ENCODE peak calls at places on chromosomes 12 and 14, in eight cellular contexts. T is DND-41, X is PC-3, J is IMR-90, R is hepatocyte, Q is neural progenitor cell, G is GM23248, S is mammary epithelial cell. K is an unnamed sample. For H3K27me3 and H4K20me1, the result is how much of the 10 kb centered on the place peaks cover.

GRCh38 chr12:67377541-67377940 is 108.4 kb downstream of the CAND1 start:
- DNase-seq in S (peak), G (no peak), Q (no peak), T (no peak), J (no peak), X (no peak), R (no peak), K (no peak)

GRCh38 chr14:45891417-45892080 is 638.5 kb upstream of the MIS18BP1 start:
- DNase-seq in S (peak), Q (peak), T (no peak), J (no peak), R (peak), X (peak), G (no peak), K (no peak)

GRCh38 chr14:60102389-60102788 is 10.7 kb downstream of the PCNX4 start:
- DNase-seq in G (peak), R (no peak), T (no peak), Q (no peak), X (peak), S (peak), J (peak), K (peak)

GRCh38 chr12:95884998-95885397 is 26.2 kb downstream of the SNRPF start:
- DNase-seq in Q (no peak), G (no peak), R (no peak), X (no peak), S (no peak), T (no peak), J (no peak), K (no peak)

GRCh38 chr12:75951399-75952228 is 80.0 kb downstream of the PHLDA1 start:
- DNase-seq in Q (no peak), G (peak), T (no peak), R (peak), J (no peak), X (peak), S (no peak), K (peak)

GRCh38 chr12:12025799-12026386 is 44.8 kb upstream of the BCL2L14 start:
- DNase-seq in G (no peak), S (no peak), R (no peak), J (no peak), T (no peak), Q (no peak), X (no peak), K (no peak)

GRCh38 chr12:130764475-130765185 is 48.5 kb upstream of the RIMBP2 start:
- DNase-seq in R (no peak), Q (no peak), T (no peak), X (peak), G (peak), S (peak), J (peak), K (no peak)

GRCh38 chr12:3651585-3652424 is 101.1 kb downstream of the CRACR2A start:
- DNase-seq in Q (peak), G (no peak), R (no peak), J (no peak), S (no peak), X (no peak), T (no peak), K (no peak)

GRCh38 chr12:8031872-8032241 is 659 bp upstream of the FOXJ2 start:
- DNase-seq in J (no peak), S (no peak), Q (no peak), G (no peak), X (no peak), R (no peak), T (no peak), K (no peak)

GRCh38 chr12:74365178-74365964 is 172.3 kb upstream of the ATXN7L3B start:
- DNase-seq in J (peak), R (peak), X (peak), T (peak), G (peak), S (peak), Q (peak), K (peak)

GRCh38 chr12:69837191-69838085 is 12.4 kb downstream of the MYRFL start:
- DNase-seq in G (no peak), J (no peak), T (no peak), S (no peak), Q (peak), X (no peak), R (peak), K (no peak)

GRCh38 chr12:132327351-132328171 is 1.8 kb downstream of the GALNT9 start:
- DNase-seq in X (peak), T (peak), G (peak), R (peak), J (peak), Q (no peak), S (peak), K (peak)

GRCh38 chr12:123384318-123384993 is 524 bp downstream of the KMT5A start:
- DNase-seq in R (peak), Q (peak), X (peak), J (no peak), G (peak), T (no peak), S (peak), K (peak)

GRCh38 chr12:14883663-14884062 is 2.0 kb downstream of the MGP start:
- DNase-seq in R (no peak), S (no peak), G (no peak), Q (no peak), X (no peak), J (no peak), T (no peak), K (no peak)

GRCh38 chr12:121657305-121658008 is 12.0 kb downstream of the MORN3 start:
- DNase-seq in S (no peak), Q (no peak), G (no peak), T (no peak), J (no peak), X (peak), R (no peak), K (no peak)

GRCh38 chr14:100297320-100298300 is 8.6 kb downstream of the SLC25A29 start:
- DNase-seq in T (no peak), S (no peak), G (peak), X (no peak), R (peak), J (peak), Q (no peak), K (peak)

GRCh38 chr12:104652910-104653309 is 196.2 kb downstream of the CHST11 start:
- DNase-seq in Q (no peak), R (no peak), T (no peak), X (no peak), S (no peak), G (no peak), J (no peak), K (no peak)

GRCh38 chr12:20420557-20420956 is 52.2 kb downstream of the PDE3A start:
- DNase-seq in G (no peak), R (no peak), S (no peak), Q (no peak), T (no peak), J (no peak), X (no peak), K (no peak)

GRCh38 chr12:57816855-57817151 is 1.7 kb downstream of the AVIL start:
- DNase-seq in G (peak), T (no peak), S (no peak), R (no peak), J (no peak), X (no peak), Q (no peak), K (no peak)

GRCh38 chr12:5442251-5443006 is 10.5 kb downstream of the NTF3 start:
- DNase-seq in R (peak), X (peak), Q (peak), S (peak), T (peak), J (peak), G (peak), K (no peak)

GRCh38 chr12:70120970-70121369 is 122.3 kb upstream of the CNOT2 start:
- DNase-seq in R (no peak), G (no peak), J (no peak), X (no peak), Q (no peak), S (no peak), T (no peak), K (no peak)

GRCh38 chr14:33848706-33849454 is 102.0 kb downstream of the EGLN3 start:
- DNase-seq in S (peak), X (peak), T (peak), Q (peak), R (peak), J (peak), G (peak), K (no peak)

GRCh38 chr12:87953257-87953860 is 75.8 kb downstream of the C12orf50 start:
- DNase-seq in T (no peak), X (peak), R (peak), G (peak), J (peak), S (peak), Q (peak), K (peak)

GRCh38 chr12:74984631-74985030 is 225.0 kb downstream of the KCNC2 start:
- DNase-seq in X (no peak), J (no peak), S (no peak), T (no peak), Q (no peak), G (no peak), R (no peak), K (no peak)

GRCh38 chr12:14399871-14400270 is 34.4 kb downstream of the ATF7IP start:
- DNase-seq in G (peak), X (peak), S (peak), J (peak), T (no peak), Q (no peak), R (no peak), K (peak)

GRCh38 chr14:39229222-39229543 is 4.5 kb upstream of the MIA2 start:
- DNase-seq in X (no peak), Q (no peak), S (no peak), J (peak), R (no peak), G (peak), T (peak), K (no peak)

GRCh38 chr12:53575502-53576264 is 50.5 kb downstream of the ATF7 start:
- DNase-seq in J (peak), G (peak), Q (no peak), R (peak), X (peak), S (peak), T (no peak), K (peak)

GRCh38 chr12:13045816-13046215 is 1.6 kb downstream of the FAM234B start:
- DNase-seq in S (no peak), J (no peak), Q (no peak), X (no peak), R (no peak), T (no peak), G (no peak), K (no peak)

GRCh38 chr12:13049816-13050215 is 5.6 kb downstream of the FAM234B start:
- DNase-seq in X (no peak), G (peak), J (peak), R (no peak), T (no peak), Q (no peak), S (no peak), K (no peak)

GRCh38 chr12:13044859-13045384 is 741 bp downstream of the FAM234B start:
- DNase-seq in X (peak), Q (no peak), J (no peak), R (no peak), S (peak), T (no peak), G (peak), K (peak)

GRCh38 chr12:13044002-13044858 is at the start of gene FAM234B:
- DNase-seq in Q (peak), R (peak), S (peak), J (peak), T (no peak), G (peak), X (peak), K (peak)

DNA sequence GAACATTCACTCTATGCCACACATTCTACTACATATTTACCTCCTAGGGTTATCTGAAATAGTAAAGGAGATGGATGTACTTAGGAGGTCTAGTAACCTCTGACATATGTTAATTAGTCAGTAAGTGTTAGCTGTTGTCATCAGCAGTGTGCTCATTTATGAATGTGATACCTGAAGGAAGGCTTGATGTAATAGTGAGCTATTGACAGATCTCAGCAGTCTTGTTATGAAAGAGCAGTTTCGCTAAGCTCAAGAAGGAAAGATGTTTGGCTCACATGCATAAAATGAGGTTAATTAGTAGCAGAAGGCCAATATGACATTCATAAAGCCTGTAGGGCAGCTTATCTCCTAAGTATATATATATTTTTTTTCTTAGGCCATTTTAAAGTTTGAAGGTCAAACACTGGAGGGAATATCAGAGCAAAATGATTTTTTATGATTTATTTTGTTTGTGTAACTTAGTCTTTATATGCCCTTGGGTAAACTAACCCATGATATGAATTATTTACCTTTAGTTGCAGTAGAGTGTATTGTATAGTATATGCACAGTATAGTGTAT is 2.8 kb downstream of the FAM234B start:
- DNase-seq in G (no peak), J (no peak), Q (no peak), X (no peak), T (no peak), S (no peak), R (peak), K (no peak)
- H3K27me3 ChIP-seq in G (under half), J (under half), Q (under half), X (under half), T (under half), S (under half), R (under half), K (under half)

GRCh38 chr12:114671664-114672476 is 12.1 kb downstream of the TBX3 start:
- DNase-seq in R (peak), J (peak), S (peak), Q (peak), X (peak), G (peak), T (no peak), K (peak)
- H4K20me1 ChIP-seq in R (under half), J (under half), S (under half), Q (half or more), X (under half), G (under half), T (under half), K (under half)

GRCh38 chr12:18981732-18982131 is 147.8 kb upstream of the PLEKHA5 start:
- DNase-seq in X (no peak), T (no peak), Q (no peak), G (no peak), S (no peak), J (no peak), R (no peak), K (no peak)
- H3K27ac ChIP-seq in X (no peak), T (no peak), Q (no peak), G (no peak), S (no peak), J (no peak), R (no peak), K (no peak)

DNA sequence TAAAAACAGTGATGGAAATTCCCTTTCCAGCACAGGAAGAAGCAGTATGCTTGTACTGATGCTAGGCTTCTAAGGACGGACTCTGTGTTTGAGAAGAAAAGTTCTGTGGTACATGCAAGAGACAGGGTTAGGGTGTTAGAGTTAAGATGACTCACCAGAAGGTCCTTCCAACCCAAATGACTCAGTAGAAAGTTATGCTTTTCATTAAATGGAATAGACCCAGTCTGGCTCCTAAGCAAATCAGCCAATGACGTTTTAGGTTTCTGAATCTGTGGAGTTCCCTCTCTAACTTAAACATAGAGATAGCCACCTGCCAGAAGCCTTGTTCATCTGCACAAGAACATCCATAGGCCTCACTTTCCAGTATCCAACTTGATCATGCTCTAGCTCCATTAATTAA is 5.7 kb downstream of the PTHLH start:
- DNase-seq in X (peak), R (peak), G (peak), Q (no peak), T (no peak), S (peak), J (peak), K (peak)
- H3K27me3 ChIP-seq in X (under half), R (half or more), G (under half), Q (half or more), T (under half), S (under half), J (under half), K (under half)

GRCh38 chr12:93429448-93429847 is 12.3 kb downstream of the UBE2N start:
- DNase-seq in X (no peak), J (no peak), T (no peak), S (peak), Q (no peak), R (no peak), G (no peak), K (no peak)
- H4K20me1 ChIP-seq in X (half or more), J (half or more), T (half or more), S (under half), Q (half or more), R (half or more), G (under half), K (under half)

GRCh38 chr12:72434989-72435388 is 162.8 kb downstream of the TRHDE start:
- DNase-seq in T (no peak), S (no peak), R (no peak), J (no peak), X (no peak), Q (no peak), G (no peak), K (no peak)

GRCh38 chr12:72433298-72433697 is 161.1 kb downstream of the TRHDE start:
- DNase-seq in Q (no peak), S (no peak), T (no peak), J (no peak), X (no peak), G (no peak), R (no peak), K (no peak)

DNA sequence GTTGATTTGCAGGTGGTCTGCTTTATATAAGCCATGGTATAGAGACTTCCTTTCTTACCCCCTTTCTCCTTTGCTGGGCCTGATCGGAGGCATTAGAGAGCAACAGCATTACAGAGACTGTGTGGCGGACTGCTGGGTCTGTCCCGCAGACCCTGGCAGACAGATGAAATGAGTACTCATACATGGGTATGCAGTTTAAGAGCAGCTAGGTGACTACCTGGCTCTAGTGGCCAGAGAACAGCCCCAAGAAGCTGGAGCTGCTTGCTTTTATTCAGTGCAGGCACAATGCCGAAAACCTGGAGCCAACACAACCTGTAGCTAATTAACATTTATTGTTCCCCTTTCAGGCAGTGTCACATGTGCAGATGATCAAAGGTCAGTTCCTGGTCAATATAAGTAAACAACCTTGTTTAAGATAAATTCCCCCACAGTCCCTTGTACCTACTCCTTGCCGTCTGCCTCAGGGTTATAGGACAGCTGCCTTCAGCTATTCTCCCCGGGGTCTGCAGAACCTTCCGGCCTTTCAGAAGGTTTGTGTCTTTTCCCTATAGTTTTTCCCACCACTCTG is 160.0 kb downstream of the TRHDE start:
- DNase-seq in G (no peak), S (no peak), R (peak), X (no peak), Q (no peak), J (no peak), T (no peak), K (no peak)
- H3K27ac ChIP-seq in G (no peak), S (no peak), R (peak), X (no peak), Q (no peak), J (no peak), T (no peak), K (no peak)

GRCh38 chr12:109552971-109553370 is 20.3 kb downstream of the MMAB start:
- DNase-seq in J (no peak), G (no peak), X (no peak), S (no peak), Q (no peak), R (no peak), T (no peak), K (peak)
- H3K27me3 ChIP-seq in J (under half), G (under half), X (under half), S (under half), Q (under half), R (under half), T (under half), K (under half)